ENCODE peak calls at places on chromosomes 1 and 21, in five cellular contexts. One of them, this sample, is unnamed. For H3K4me1, the result is how much of the 10 kb centered on the place peaks cover.

GRCh38 chr21:31732891-31733520 is 1.1 kb upstream of the SCAF4 start:
- DNase-seq in heart left ventricle: no peak
- DNase-seq in A549: peak
- DNase-seq in GM12878: no peak
- DNase-seq in HepG2: peak
- DNase-seq in this sample: no peak

GRCh38 chr1:151613275-151613867 is 1.5 kb downstream of the SNX27 start:
- DNase-seq in heart left ventricle: no peak
- DNase-seq in A549: no peak
- DNase-seq in GM12878: no peak
- DNase-seq in HepG2: no peak
- DNase-seq in this sample: no peak

GRCh38 chr1:17014671-17015567 is 3.2 kb upstream of the ATP13A2 start:
- DNase-seq in heart left ventricle: no peak
- DNase-seq in A549: no peak
- DNase-seq in GM12878: no peak
- DNase-seq in HepG2: no peak
- DNase-seq in this sample: no peak

GRCh38 chr1:231053493-231054162 is 13.6 kb upstream of the FAM89A start:
- DNase-seq in heart left ventricle: peak
- DNase-seq in A549: no peak
- DNase-seq in GM12878: peak
- DNase-seq in HepG2: peak
- DNase-seq in this sample: no peak

GRCh38 chr21:42039911-42040351 is 29.8 kb upstream of the ZBTB21 start:
- DNase-seq in heart left ventricle: no peak
- DNase-seq in A549: no peak
- DNase-seq in GM12878: no peak
- DNase-seq in HepG2: no peak
- DNase-seq in this sample: no peak

GRCh38 chr1:187943606-187944403 is 1115.1 kb downstream of the PLA2G4A start:
- DNase-seq in heart left ventricle: no peak
- DNase-seq in A549: no peak
- DNase-seq in GM12878: no peak
- DNase-seq in HepG2: no peak
- DNase-seq in this sample: no peak

GRCh38 chr1:51313961-51314777 is 16.2 kb downstream of the TTC39A start:
- DNase-seq in heart left ventricle: no peak
- DNase-seq in A549: peak
- DNase-seq in GM12878: no peak
- DNase-seq in HepG2: no peak
- DNase-seq in this sample: no peak

GRCh38 chr1:20972855-20973254 is 185.7 kb upstream of the HP1BP3 start:
- DNase-seq in heart left ventricle: no peak
- DNase-seq in A549: no peak
- DNase-seq in GM12878: no peak
- DNase-seq in HepG2: no peak
- DNase-seq in this sample: no peak

GRCh38 chr21:10273196-10273595 is 248.2 kb upstream of the TPTE start:
- DNase-seq in heart left ventricle: no peak
- DNase-seq in A549: no peak
- DNase-seq in GM12878: no peak
- DNase-seq in HepG2: no peak
- DNase-seq in this sample: no peak

GRCh38 chr1:176479920-176480319 is 16.9 kb downstream of the PAPPA2 start:
- DNase-seq in heart left ventricle: no peak
- DNase-seq in A549: no peak
- DNase-seq in GM12878: no peak
- DNase-seq in HepG2: no peak
- DNase-seq in this sample: no peak

GRCh38 chr1:161307892-161308638 is 1.7 kb downstream of the MPZ start:
- DNase-seq in heart left ventricle: no peak
- DNase-seq in A549: no peak
- DNase-seq in GM12878: no peak
- DNase-seq in HepG2: no peak
- DNase-seq in this sample: no peak

GRCh38 chr1:21703318-21703963 is 34.3 kb upstream of the RAP1GAP start:
- DNase-seq in heart left ventricle: no peak
- DNase-seq in A549: peak
- DNase-seq in GM12878: no peak
- DNase-seq in HepG2: peak
- DNase-seq in this sample: no peak

GRCh38 chr1:236534164-236534651 is 10.4 kb downstream of the LGALS8 start:
- DNase-seq in heart left ventricle: no peak
- DNase-seq in A549: no peak
- DNase-seq in GM12878: no peak
- DNase-seq in HepG2: no peak
- DNase-seq in this sample: no peak

GRCh38 chr1:152185544-152186391 is 26.7 kb upstream of the RPTN start:
- DNase-seq in heart left ventricle: peak
- DNase-seq in A549: peak
- DNase-seq in GM12878: no peak
- DNase-seq in HepG2: peak
- DNase-seq in this sample: no peak

GRCh38 chr1:95208876-95209275 is 25.1 kb upstream of the RWDD3 start:
- DNase-seq in heart left ventricle: no peak
- DNase-seq in A549: no peak
- DNase-seq in GM12878: no peak
- DNase-seq in HepG2: no peak
- DNase-seq in this sample: no peak

GRCh38 chr1:228042508-228042907 is 35.7 kb downstream of the WNT3A start:
- DNase-seq in heart left ventricle: no peak
- DNase-seq in A549: no peak
- DNase-seq in GM12878: no peak
- DNase-seq in HepG2: no peak
- DNase-seq in this sample: no peak

GRCh38 chr21:24976238-24976637 is 631.0 kb downstream of the MRPL39 start:
- DNase-seq in heart left ventricle: no peak
- DNase-seq in A549: no peak
- DNase-seq in GM12878: no peak
- DNase-seq in HepG2: no peak
- DNase-seq in this sample: no peak

GRCh38 chr1:33634806-33635205 is 162.4 kb downstream of the ZSCAN20 start:
- DNase-seq in heart left ventricle: no peak
- DNase-seq in A549: peak
- DNase-seq in GM12878: no peak
- DNase-seq in HepG2: peak
- DNase-seq in this sample: no peak

GRCh38 chr1:154730251-154730650 is 122.3 kb upstream of the ADAR start:
- DNase-seq in heart left ventricle: peak
- DNase-seq in A549: peak
- DNase-seq in GM12878: no peak
- DNase-seq in HepG2: no peak
- DNase-seq in this sample: no peak

GRCh38 chr1:32215629-32216505 is 6.3 kb downstream of the TMEM234 start:
- DNase-seq in heart left ventricle: peak
- DNase-seq in A549: peak
- DNase-seq in GM12878: no peak
- DNase-seq in HepG2: peak
- DNase-seq in this sample: no peak

GRCh38 chr1:15559189-15559815 is 25.5 kb downstream of the AGMAT start:
- DNase-seq in heart left ventricle: no peak
- DNase-seq in A549: no peak
- DNase-seq in GM12878: no peak
- DNase-seq in HepG2: no peak
- DNase-seq in this sample: no peak

GRCh38 chr1:37453647-37454046 is 20.7 kb upstream of the ZC3H12A start:
- DNase-seq in heart left ventricle: no peak
- DNase-seq in A549: no peak
- DNase-seq in GM12878: no peak
- DNase-seq in HepG2: no peak
- DNase-seq in this sample: no peak

GRCh38 chr1:220803401-220804201 is 16.9 kb downstream of the MTARC1 start:
- DNase-seq in heart left ventricle: no peak
- DNase-seq in A549: peak
- DNase-seq in GM12878: no peak
- DNase-seq in HepG2: peak
- DNase-seq in this sample: no peak

GRCh38 chr1:56185493-56185892 is 393.9 kb downstream of the PLPP3 start:
- DNase-seq in heart left ventricle: no peak
- DNase-seq in A549: no peak
- DNase-seq in GM12878: no peak
- DNase-seq in HepG2: no peak
- DNase-seq in this sample: no peak

GRCh38 chr1:6014130-6014999 is 22.1 kb upstream of the NPHP4 start:
- DNase-seq in heart left ventricle: peak
- DNase-seq in A549: no peak
- DNase-seq in GM12878: no peak
- DNase-seq in HepG2: no peak
- DNase-seq in this sample: no peak

GRCh38 chr1:16921391-16922185 is at the start of gene CROCC:
- DNase-seq in heart left ventricle: peak
- DNase-seq in A549: no peak
- DNase-seq in GM12878: no peak
- DNase-seq in HepG2: no peak
- DNase-seq in this sample: no peak

GRCh38 chr1:111204211-111204883 is 3.9 kb upstream of the DENND2D start:
- DNase-seq in heart left ventricle: peak
- DNase-seq in A549: peak
- DNase-seq in GM12878: peak
- DNase-seq in HepG2: no peak
- DNase-seq in this sample: peak

GRCh38 chr1:27885114-27885528 is 12.8 kb downstream of the THEMIS2 start:
- DNase-seq in heart left ventricle: no peak
- DNase-seq in A549: no peak
- DNase-seq in GM12878: no peak
- DNase-seq in HepG2: no peak
- DNase-seq in this sample: no peak

GRCh38 chr1:153429266-153430165 is 13.2 kb downstream of the S100A7A start:
- DNase-seq in heart left ventricle: no peak
- DNase-seq in A549: no peak
- DNase-seq in GM12878: no peak
- DNase-seq in HepG2: no peak
- DNase-seq in this sample: no peak

GRCh38 chr1:243924588-243925349 is 74.7 kb upstream of the AKT3 start:
- DNase-seq in heart left ventricle: no peak
- DNase-seq in A549: no peak
- DNase-seq in GM12878: no peak
- DNase-seq in HepG2: no peak
- DNase-seq in this sample: no peak

GRCh38 chr1:91004145-91004544 is 17.7 kb downstream of the ZNF644 start:
- DNase-seq in heart left ventricle: no peak
- DNase-seq in A549: no peak
- DNase-seq in GM12878: no peak
- DNase-seq in HepG2: no peak
- DNase-seq in this sample: no peak

GRCh38 chr1:9990944-9991343 is 6.1 kb upstream of the RBP7 start:
- DNase-seq in heart left ventricle: peak
- DNase-seq in A549: no peak
- DNase-seq in GM12878: no peak
- DNase-seq in HepG2: no peak
- DNase-seq in this sample: no peak

GRCh38 chr1:207898836-207899235 is 12.1 kb downstream of the CD34 start:
- DNase-seq in heart left ventricle: no peak
- DNase-seq in A549: no peak
- DNase-seq in GM12878: no peak
- DNase-seq in HepG2: no peak
- DNase-seq in this sample: no peak

GRCh38 chr1:212752934-212753497 is 38.6 kb downstream of the NSL1 start:
- DNase-seq in heart left ventricle: no peak
- DNase-seq in A549: no peak
- DNase-seq in GM12878: peak
- DNase-seq in HepG2: no peak
- DNase-seq in this sample: no peak

GRCh38 chr1:2975466-2976179 is 45.6 kb upstream of the ACTRT2 start:
- DNase-seq in heart left ventricle: peak
- DNase-seq in A549: no peak
- DNase-seq in GM12878: no peak
- DNase-seq in HepG2: no peak
- DNase-seq in this sample: no peak

GRCh38 chr1:214506972-214507431 is 44.4 kb downstream of the PTPN14 start:
- DNase-seq in heart left ventricle: no peak
- DNase-seq in A549: peak
- DNase-seq in GM12878: no peak
- DNase-seq in HepG2: peak
- DNase-seq in this sample: no peak
- H3K4me1 ChIP-seq in heart left ventricle: under half
- H3K4me1 ChIP-seq in A549: under half
- H3K4me1 ChIP-seq in GM12878: under half
- H3K4me1 ChIP-seq in HepG2: half or more
- H3K4me1 ChIP-seq in this sample: under half

GRCh38 chr21:45241357-45241756 is 46.3 kb downstream of the POFUT2 start:
- DNase-seq in heart left ventricle: no peak
- DNase-seq in A549: no peak
- DNase-seq in GM12878: no peak
- DNase-seq in HepG2: no peak
- DNase-seq in this sample: no peak
- TF ChIP-seq POLR2A in heart left ventricle: no peak
- TF ChIP-seq POLR2A in A549: no peak
- TF ChIP-seq POLR2A in GM12878: no peak
- TF ChIP-seq POLR2A in HepG2: no peak
- TF ChIP-seq POLR2A in this sample: no peak

GRCh38 chr1:115069626-115070308 is 19.5 kb downstream of the TSPAN2 start:
- DNase-seq in heart left ventricle: no peak
- DNase-seq in A549: no peak
- DNase-seq in GM12878: no peak
- DNase-seq in HepG2: no peak
- DNase-seq in this sample: no peak
- H3K27ac ChIP-seq in heart left ventricle: no peak
- H3K27ac ChIP-seq in A549: no peak
- H3K27ac ChIP-seq in GM12878: no peak
- H3K27ac ChIP-seq in HepG2: no peak
- H3K27ac ChIP-seq in this sample: peak

DNA sequence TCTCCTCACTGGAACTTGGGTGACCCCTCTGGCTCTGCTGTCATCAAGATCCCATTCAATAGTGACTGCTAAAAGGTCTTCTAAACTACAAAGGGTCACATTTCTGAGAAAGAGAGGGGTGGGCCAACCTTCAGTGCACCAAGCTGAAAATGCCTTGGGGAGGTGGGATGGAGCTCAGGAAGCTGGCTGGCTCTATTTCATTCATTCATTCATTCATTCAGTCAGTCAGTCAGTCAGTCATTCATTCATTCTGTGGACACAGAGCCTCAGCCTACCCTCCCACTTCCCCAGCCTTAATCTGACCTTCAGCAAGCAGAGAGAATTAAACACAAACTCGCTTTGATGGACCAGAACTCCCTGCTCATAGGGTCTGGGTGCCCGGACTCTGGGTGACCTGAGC is 11.7 kb downstream of the RUNX3 start:
- DNase-seq in heart left ventricle: no peak
- DNase-seq in A549: no peak
- DNase-seq in GM12878: no peak
- DNase-seq in HepG2: no peak
- DNase-seq in this sample: no peak
- H3K4me1 ChIP-seq in heart left ventricle: under half
- H3K4me1 ChIP-seq in A549: under half
- H3K4me1 ChIP-seq in GM12878: half or more
- H3K4me1 ChIP-seq in HepG2: under half
- H3K4me1 ChIP-seq in this sample: under half